ENCODE peak calls at places on chromosomes 11 and 22, in seven cellular contexts. E is IMR-90, S is H9, Z is neuronal stem cell, X is mesenchymal stem cell, V is H1, T is trophoblast cell. B is an unnamed sample.

GRCh38 chr11:47606731-47607130 is 12.5 kb upstream of the C1QTNF4 start:
- DNase-seq in V (no peak), X (peak), Z (no peak), S (no peak), E (peak), T (no peak), B (peak)

GRCh38 chr11:44309483-44310197 is at the start of gene ALX4:
- DNase-seq in E (no peak), X (no peak), V (no peak), T (no peak), Z (no peak), S (peak), B (peak)

GRCh38 chr11:12838463-12839120 is 164.4 kb downstream of the TEAD1 start:
- DNase-seq in E (no peak), Z (no peak), T (peak), V (no peak), X (no peak), S (no peak), B (no peak)

GRCh38 chr11:497565-498296 is 9.3 kb downstream of the RNH1 start:
- DNase-seq in S (no peak), E (no peak), T (no peak), V (no peak), X (no peak), Z (no peak), B (no peak)

GRCh38 chr11:118908931-118909618 is 16.7 kb downstream of the BCL9L start:
- DNase-seq in E (peak), T (no peak), V (no peak), S (peak), X (peak), Z (no peak), B (peak)

GRCh38 chr11:8870461-8871282 is 40.3 kb upstream of the AKIP1 start:
- DNase-seq in Z (peak), V (peak), E (peak), T (peak), X (peak), S (peak), B (peak)

GRCh38 chr22:27207907-27208306 is 550.5 kb downstream of the MIAT start:
- DNase-seq in Z (no peak), E (peak), V (no peak), T (no peak), S (no peak), X (peak), B (no peak)

GRCh38 chr11:62552931-62553838 is 6.6 kb upstream of the AHNAK start:
- DNase-seq in S (peak), V (peak), Z (no peak), T (peak), E (peak), X (peak), B (peak)

GRCh38 chr22:17827466-17827865 is 53.2 kb upstream of the BID start:
- DNase-seq in E (no peak), V (no peak), T (no peak), Z (no peak), X (no peak), S (no peak), B (no peak)

GRCh38 chr22:19438286-19438685 is 5.9 kb downstream of the MRPL40 start:
- DNase-seq in Z (no peak), X (no peak), V (no peak), S (no peak), E (no peak), T (no peak), B (no peak)

GRCh38 chr22:21998595-21999247 is 16.1 kb upstream of the TOP3B start:
- DNase-seq in T (no peak), X (no peak), S (no peak), E (no peak), V (no peak), Z (no peak), B (no peak)

GRCh38 chr11:117915219-117915618 is 14.0 kb downstream of the TMPRSS13 start:
- DNase-seq in T (no peak), X (no peak), E (no peak), Z (no peak), V (no peak), S (peak), B (no peak)

GRCh38 chr22:50247748-50248147 is 2.9 kb upstream of the TUBGCP6 start:
- DNase-seq in X (peak), V (no peak), S (peak), Z (no peak), T (peak), E (peak), B (peak)

GRCh38 chr11:108984548-108984947 is 319.7 kb downstream of the DDX10 start:
- DNase-seq in Z (no peak), S (no peak), V (no peak), E (no peak), X (no peak), T (no peak), B (no peak)
- H2BK5ac ChIP-seq in Z (no peak), S (no peak), V (no peak), E (no peak), X (no peak), T (no peak), B (no peak)

GRCh38 chr22:46501701-46502100 is 35.7 kb downstream of the CELSR1 start:
- DNase-seq in X (peak), T (no peak), V (no peak), S (no peak), Z (no peak), E (peak), B (no peak)
- H3K9ac ChIP-seq in X (peak), T (no peak), V (no peak), S (no peak), Z (no peak), E (no peak), B (no peak)

GRCh38 chr11:107928767-107929507 is 689 bp downstream of the RAB39A start:
- DNase-seq in E (no peak), V (no peak), S (peak), X (no peak), Z (peak), T (no peak), B (peak)
- H3K27ac ChIP-seq in E (no peak), V (peak), S (no peak), X (no peak), Z (peak), T (no peak), B (no peak)

GRCh38 chr22:45881524-45881875 is 95.5 kb downstream of the WNT7B start:
- DNase-seq in E (no peak), T (no peak), S (no peak), V (no peak), Z (no peak), X (no peak), B (no peak)
- H2BK5ac ChIP-seq in E (no peak), T (no peak), S (no peak), V (no peak), Z (peak), X (no peak), B (no peak)

GRCh38 chr22:28345304-28345703 is 334.3 kb downstream of the TTC28 start:
- DNase-seq in S (no peak), V (no peak), X (no peak), T (no peak), Z (no peak), E (no peak), B (peak)
- H3K9ac ChIP-seq in S (no peak), V (no peak), X (peak), T (no peak), Z (no peak), E (no peak), B (no peak)

GRCh38 chr11:65316311-65316978 is 1.8 kb downstream of the CDC42EP2 start:
- DNase-seq in Z (no peak), X (peak), T (no peak), E (peak), V (no peak), S (no peak), B (peak)
- H3K27ac ChIP-seq in Z (no peak), X (peak), T (no peak), E (peak), V (no peak), S (no peak), B (no peak)

B was measured in mesendoderm.